ENCODE peak calls at places on chromosomes 6 and 20, in eight cellular contexts. One of them, this sample, is unnamed.

GRCh38 chr6:136439514-136440186 is 110.6 kb downstream of the MAP7 start:
- DNase-seq in astrocyte: no peak
- DNase-seq in CD8-positive, alpha-beta T cell: no peak
- DNase-seq in sigmoid colon: no peak
- DNase-seq in CD4-positive, alpha-beta T cell: no peak
- DNase-seq in psoas muscle: no peak
- DNase-seq in lung: no peak
- DNase-seq in uterus: no peak
- DNase-seq in this sample: no peak

GRCh38 chr6:146997062-146997461 is 207.2 kb upstream of the STXBP5 start:
- DNase-seq in astrocyte: peak; percentile 79
- DNase-seq in CD8-positive, alpha-beta T cell: no peak
- DNase-seq in sigmoid colon: no peak
- DNase-seq in CD4-positive, alpha-beta T cell: no peak
- DNase-seq in psoas muscle: no peak
- DNase-seq in lung: no peak
- DNase-seq in uterus: no peak
- DNase-seq in this sample: peak; percentile 52

GRCh38 chr6:150881911-150882481 is 16.5 kb downstream of the MTHFD1L start:
- DNase-seq in astrocyte: peak; percentile 99
- DNase-seq in CD8-positive, alpha-beta T cell: no peak
- DNase-seq in sigmoid colon: peak; percentile 69
- DNase-seq in CD4-positive, alpha-beta T cell: no peak
- DNase-seq in psoas muscle: no peak
- DNase-seq in lung: no peak
- DNase-seq in uterus: peak; percentile 54
- DNase-seq in this sample: peak; percentile 88

GRCh38 chr20:35893942-35894341 is 60.4 kb downstream of the SCAND1 start:
- DNase-seq in astrocyte: no peak
- DNase-seq in CD8-positive, alpha-beta T cell: no peak
- DNase-seq in sigmoid colon: no peak
- DNase-seq in CD4-positive, alpha-beta T cell: no peak
- DNase-seq in psoas muscle: no peak
- DNase-seq in lung: no peak
- DNase-seq in uterus: no peak
- DNase-seq in this sample: no peak

GRCh38 chr6:19759117-19759880 is 77.9 kb upstream of the ID4 start:
- DNase-seq in astrocyte: peak; percentile 90
- DNase-seq in CD8-positive, alpha-beta T cell: no peak
- DNase-seq in sigmoid colon: no peak
- DNase-seq in CD4-positive, alpha-beta T cell: no peak
- DNase-seq in psoas muscle: no peak
- DNase-seq in lung: no peak
- DNase-seq in uterus: no peak
- DNase-seq in this sample: peak; percentile 94

GRCh38 chr6:30192076-30192475 is 21.1 kb downstream of the TRIM26 start:
- DNase-seq in astrocyte: no peak
- DNase-seq in CD8-positive, alpha-beta T cell: no peak
- DNase-seq in sigmoid colon: no peak
- DNase-seq in CD4-positive, alpha-beta T cell: no peak
- DNase-seq in psoas muscle: no peak
- DNase-seq in lung: no peak
- DNase-seq in uterus: no peak
- DNase-seq in this sample: no peak

GRCh38 chr20:54107600-54108393 is 37.4 kb upstream of the BCAS1 start:
- DNase-seq in astrocyte: no peak
- DNase-seq in CD8-positive, alpha-beta T cell: no peak
- DNase-seq in sigmoid colon: no peak
- DNase-seq in CD4-positive, alpha-beta T cell: no peak
- DNase-seq in psoas muscle: no peak
- DNase-seq in lung: no peak
- DNase-seq in uterus: no peak
- DNase-seq in this sample: peak; percentile 26

GRCh38 chr20:10074513-10074912 is 39.7 kb downstream of the ANKEF1 start:
- DNase-seq in astrocyte: peak; percentile 93
- DNase-seq in CD8-positive, alpha-beta T cell: no peak
- DNase-seq in sigmoid colon: no peak
- DNase-seq in CD4-positive, alpha-beta T cell: no peak
- DNase-seq in psoas muscle: peak; percentile 31
- DNase-seq in lung: no peak
- DNase-seq in uterus: no peak
- DNase-seq in this sample: peak; percentile 96

GRCh38 chr6:38625191-38625590 is 14.5 kb downstream of the BTBD9 start:
- DNase-seq in astrocyte: no peak
- DNase-seq in CD8-positive, alpha-beta T cell: no peak
- DNase-seq in sigmoid colon: no peak
- DNase-seq in CD4-positive, alpha-beta T cell: no peak
- DNase-seq in psoas muscle: no peak
- DNase-seq in lung: no peak
- DNase-seq in uterus: no peak
- DNase-seq in this sample: no peak

GRCh38 chr20:63964412-63964811 is 5.3 kb downstream of the ZNF512B start:
- DNase-seq in astrocyte: no peak
- DNase-seq in CD8-positive, alpha-beta T cell: no peak
- DNase-seq in sigmoid colon: peak; percentile 62
- DNase-seq in CD4-positive, alpha-beta T cell: no peak
- DNase-seq in psoas muscle: peak; percentile 11
- DNase-seq in lung: no peak
- DNase-seq in uterus: peak; percentile 20
- DNase-seq in this sample: no peak

GRCh38 chr6:133705731-133706130 is 183.2 kb upstream of the TCF21 start:
- DNase-seq in astrocyte: peak; percentile 75
- DNase-seq in CD8-positive, alpha-beta T cell: no peak
- DNase-seq in sigmoid colon: no peak
- DNase-seq in CD4-positive, alpha-beta T cell: no peak
- DNase-seq in psoas muscle: no peak
- DNase-seq in lung: no peak
- DNase-seq in uterus: no peak
- DNase-seq in this sample: peak; percentile 65

GRCh38 chr6:31169123-31169857 is 1.2 kb downstream of the POU5F1 start:
- DNase-seq in astrocyte: no peak
- DNase-seq in CD8-positive, alpha-beta T cell: no peak
- DNase-seq in sigmoid colon: no peak
- DNase-seq in CD4-positive, alpha-beta T cell: no peak
- DNase-seq in psoas muscle: no peak
- DNase-seq in lung: no peak
- DNase-seq in uterus: no peak
- DNase-seq in this sample: peak; percentile 18

GRCh38 chr6:83590413-83590812 is 78.1 kb downstream of the PRSS35 start:
- DNase-seq in astrocyte: no peak
- DNase-seq in CD8-positive, alpha-beta T cell: no peak
- DNase-seq in sigmoid colon: no peak
- DNase-seq in CD4-positive, alpha-beta T cell: no peak
- DNase-seq in psoas muscle: no peak
- DNase-seq in lung: no peak
- DNase-seq in uterus: no peak
- DNase-seq in this sample: no peak

GRCh38 chr20:64036346-64037198 is 590 bp downstream of the C20orf204 start:
- DNase-seq in astrocyte: no peak
- DNase-seq in CD8-positive, alpha-beta T cell: no peak
- DNase-seq in sigmoid colon: no peak
- DNase-seq in CD4-positive, alpha-beta T cell: no peak
- DNase-seq in psoas muscle: no peak
- DNase-seq in lung: no peak
- DNase-seq in uterus: no peak
- DNase-seq in this sample: no peak

GRCh38 chr20:63545814-63546213 is 1.7 kb downstream of the SRMS start:
- DNase-seq in astrocyte: no peak
- DNase-seq in CD8-positive, alpha-beta T cell: no peak
- DNase-seq in sigmoid colon: no peak
- DNase-seq in CD4-positive, alpha-beta T cell: no peak
- DNase-seq in psoas muscle: no peak
- DNase-seq in lung: no peak
- DNase-seq in uterus: no peak
- DNase-seq in this sample: no peak

DNA sequence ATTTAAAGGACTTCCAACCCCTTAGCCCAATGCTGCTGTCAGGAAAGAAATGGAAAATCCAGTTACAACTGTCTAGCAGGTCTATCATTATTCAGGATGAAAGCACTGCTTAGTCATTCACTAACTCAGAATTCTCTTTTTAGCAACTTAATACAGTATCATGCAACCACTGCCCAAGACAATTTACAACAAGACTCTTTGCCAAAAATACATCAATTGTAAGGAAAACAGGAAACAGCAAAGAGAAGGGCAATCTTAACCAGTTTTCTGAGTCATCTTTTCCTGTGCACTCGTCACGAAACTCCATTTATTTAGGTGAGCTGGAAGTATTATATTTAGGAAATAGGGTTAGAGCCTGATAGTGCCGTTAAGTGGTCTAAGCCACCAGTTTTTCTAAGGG is 1197.7 kb upstream of the CITED2 start:
- DNase-seq in astrocyte: peak; percentile 98
- DNase-seq in CD8-positive, alpha-beta T cell: no peak
- DNase-seq in sigmoid colon: no peak
- DNase-seq in CD4-positive, alpha-beta T cell: no peak
- DNase-seq in psoas muscle: no peak
- DNase-seq in lung: no peak
- DNase-seq in uterus: no peak
- DNase-seq in this sample: peak; percentile 86
- H3K27ac ChIP-seq in astrocyte: peak overlapping the region; percentile 79
- H3K27ac ChIP-seq in CD8-positive, alpha-beta T cell: no peak overlapping the region
- H3K27ac ChIP-seq in sigmoid colon: no peak overlapping the region
- H3K27ac ChIP-seq in CD4-positive, alpha-beta T cell: no peak overlapping the region
- H3K27ac ChIP-seq in psoas muscle: no peak overlapping the region
- H3K27ac ChIP-seq in lung: no peak overlapping the region
- H3K27ac ChIP-seq in uterus: no peak overlapping the region
- H3K27ac ChIP-seq in this sample: peak overlapping the region; percentile 88

GRCh38 chr6:121951918-121952379 is 447.5 kb upstream of the HSF2 start:
- DNase-seq in astrocyte: peak; percentile 85
- DNase-seq in CD8-positive, alpha-beta T cell: no peak
- DNase-seq in sigmoid colon: no peak
- DNase-seq in CD4-positive, alpha-beta T cell: no peak
- DNase-seq in psoas muscle: no peak
- DNase-seq in lung: no peak
- DNase-seq in uterus: no peak
- DNase-seq in this sample: peak; percentile 40
- H3K27ac ChIP-seq in astrocyte: peak overlapping the region; percentile 51
- H3K27ac ChIP-seq in CD8-positive, alpha-beta T cell: no peak overlapping the region
- H3K27ac ChIP-seq in sigmoid colon: peak overlapping the region; percentile 66
- H3K27ac ChIP-seq in CD4-positive, alpha-beta T cell: no peak overlapping the region
- H3K27ac ChIP-seq in psoas muscle: no peak overlapping the region
- H3K27ac ChIP-seq in lung: no peak overlapping the region
- H3K27ac ChIP-seq in uterus: no peak overlapping the region
- H3K27ac ChIP-seq in this sample: no peak overlapping the region

GRCh38 chr6:117619178-117619577 is 16.9 kb upstream of the GOPC start:
- DNase-seq in astrocyte: no peak
- DNase-seq in CD8-positive, alpha-beta T cell: no peak
- DNase-seq in sigmoid colon: no peak
- DNase-seq in CD4-positive, alpha-beta T cell: no peak
- DNase-seq in psoas muscle: no peak
- DNase-seq in lung: no peak
- DNase-seq in uterus: no peak
- DNase-seq in this sample: no peak

GRCh38 chr6:117617766-117618035 is 15.4 kb upstream of the GOPC start:
- DNase-seq in astrocyte: no peak
- DNase-seq in CD8-positive, alpha-beta T cell: no peak
- DNase-seq in sigmoid colon: no peak
- DNase-seq in CD4-positive, alpha-beta T cell: no peak
- DNase-seq in psoas muscle: no peak
- DNase-seq in lung: no peak
- DNase-seq in uterus: no peak
- DNase-seq in this sample: no peak

GRCh38 chr6:117613920-117614535 is 11.7 kb upstream of the GOPC start:
- DNase-seq in astrocyte: peak; percentile 50
- DNase-seq in CD8-positive, alpha-beta T cell: no peak
- DNase-seq in sigmoid colon: no peak
- DNase-seq in CD4-positive, alpha-beta T cell: no peak
- DNase-seq in psoas muscle: no peak
- DNase-seq in lung: no peak
- DNase-seq in uterus: no peak
- DNase-seq in this sample: no peak

GRCh38 chr6:117616971-117617765 is 14.9 kb upstream of the GOPC start:
- DNase-seq in astrocyte: no peak
- DNase-seq in CD8-positive, alpha-beta T cell: peak; percentile 21
- DNase-seq in sigmoid colon: no peak
- DNase-seq in CD4-positive, alpha-beta T cell: no peak
- DNase-seq in psoas muscle: no peak
- DNase-seq in lung: no peak
- DNase-seq in uterus: no peak
- DNase-seq in this sample: no peak

DNA sequence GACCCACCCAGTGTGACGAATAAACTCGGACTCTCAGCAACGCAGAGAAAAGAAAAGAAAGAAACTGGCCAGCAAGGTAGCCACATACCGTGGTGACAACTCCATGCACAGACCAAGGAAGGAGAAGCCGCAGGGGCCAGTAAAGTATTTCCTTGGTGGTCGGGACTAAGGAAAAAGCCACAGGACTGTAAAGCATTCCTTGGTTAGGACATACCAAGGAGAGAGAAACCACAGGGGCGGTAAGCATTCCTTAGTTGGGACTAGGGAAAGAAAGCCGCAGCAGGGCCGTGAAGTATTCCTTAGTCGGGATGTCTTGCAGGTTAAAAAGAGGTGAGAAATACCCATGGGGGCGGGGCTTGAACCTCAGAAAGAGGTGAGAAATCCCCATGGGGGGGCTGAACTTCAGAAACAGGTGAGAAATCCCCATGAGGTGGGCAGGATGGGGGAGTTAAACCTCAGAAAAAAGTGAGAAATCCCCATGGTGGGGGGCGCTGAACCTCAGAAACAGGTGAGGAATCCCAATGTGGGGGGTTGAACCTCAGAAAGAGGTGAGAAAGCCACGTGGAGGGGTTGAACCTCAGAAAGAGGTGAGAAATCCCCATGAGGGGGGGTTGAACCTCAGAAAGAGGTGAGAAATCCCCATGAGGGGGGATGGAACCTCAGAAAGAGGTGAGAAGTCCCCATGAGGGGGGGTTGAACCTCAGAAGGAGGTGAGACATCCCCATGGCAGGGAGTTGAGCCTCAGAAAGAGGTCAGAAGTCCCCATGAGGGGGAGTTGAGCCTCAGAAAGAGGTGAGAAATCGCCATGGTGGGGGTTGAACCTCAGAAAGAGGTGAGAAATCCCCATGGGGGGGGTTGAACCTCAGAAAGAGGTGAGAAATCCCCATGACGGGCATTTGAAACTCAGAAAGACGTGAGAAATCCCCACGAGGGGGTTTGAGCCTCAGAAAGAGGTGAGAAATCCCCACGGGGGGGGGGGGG is 14.0 kb upstream of the GOPC start:
- DNase-seq in astrocyte: peak; percentile 95
- DNase-seq in CD8-positive, alpha-beta T cell: peak; percentile 25
- DNase-seq in sigmoid colon: no peak
- DNase-seq in CD4-positive, alpha-beta T cell: peak; percentile 33
- DNase-seq in psoas muscle: no peak
- DNase-seq in lung: no peak
- DNase-seq in uterus: no peak
- DNase-seq in this sample: no peak
- H3K27ac ChIP-seq in astrocyte: peak overlapping the region; percentile 78
- H3K27ac ChIP-seq in CD8-positive, alpha-beta T cell: no peak overlapping the region
- H3K27ac ChIP-seq in sigmoid colon: no peak overlapping the region
- H3K27ac ChIP-seq in CD4-positive, alpha-beta T cell: no peak overlapping the region
- H3K27ac ChIP-seq in psoas muscle: no peak overlapping the region
- H3K27ac ChIP-seq in lung: no peak overlapping the region
- H3K27ac ChIP-seq in uterus: no peak overlapping the region
- H3K27ac ChIP-seq in this sample: no peak overlapping the region

DNA sequence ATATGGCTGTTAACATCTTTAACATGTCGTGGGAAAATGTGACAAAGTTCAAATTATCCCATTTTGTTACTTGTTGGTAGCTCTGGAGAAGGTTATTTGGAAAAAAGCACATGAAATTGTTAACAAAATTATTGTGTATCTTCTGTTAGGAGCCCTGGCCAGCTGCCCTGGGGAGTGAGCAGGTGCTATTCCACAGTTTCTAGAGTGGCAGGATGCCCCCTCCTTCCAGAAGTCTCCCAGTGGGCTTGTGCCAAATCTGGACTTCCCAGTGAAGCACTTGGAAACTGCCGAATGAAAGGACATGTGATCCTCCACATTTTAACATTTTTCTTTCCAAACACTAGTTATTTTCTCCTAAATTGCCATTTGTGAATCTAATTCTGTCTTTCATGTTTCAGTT is 66.9 kb upstream of the CLDN20 start:
- DNase-seq in astrocyte: no peak
- DNase-seq in CD8-positive, alpha-beta T cell: no peak
- DNase-seq in sigmoid colon: no peak
- DNase-seq in CD4-positive, alpha-beta T cell: no peak
- DNase-seq in psoas muscle: no peak
- DNase-seq in lung: no peak
- DNase-seq in uterus: no peak
- DNase-seq in this sample: no peak
- H3K27ac ChIP-seq in astrocyte: no peak overlapping the region
- H3K27ac ChIP-seq in CD8-positive, alpha-beta T cell: no peak overlapping the region
- H3K27ac ChIP-seq in sigmoid colon: no peak overlapping the region
- H3K27ac ChIP-seq in CD4-positive, alpha-beta T cell: no peak overlapping the region
- H3K27ac ChIP-seq in psoas muscle: no peak overlapping the region
- H3K27ac ChIP-seq in lung: no peak overlapping the region
- H3K27ac ChIP-seq in uterus: no peak overlapping the region
- H3K27ac ChIP-seq in this sample: no peak overlapping the region

This sample was measured in PC-3.